ENCODE peak calls at places on chromosomes 5 and 9, in nine cellular contexts. F is activated B cell treated with CpG ODN at 0.5 μM for 24 hours; I is Right ventricle myocardium superior; Q is activated naive CD4-positive, alpha-beta T cell treated with anti-CD3 and anti-CD28 coated beads, Interleukin-2, amount 50 U/mL, for 72 hours; M is heart right ventricle; G is Right ventricle myocardium inferior; T is central memory CD8-positive, alpha-beta T cell; U is pancreas; P is upper lobe of right lung. A is an unnamed sample.

GRCh38 chr5:102975457-102976182 is 144.3 kb downstream of the GIN1 start:
- ATAC-seq in T (no peak), I (no peak), P (no peak), F (no peak), U (no peak), G (no peak), M (no peak), Q (no peak), A (no peak)

GRCh38 chr9:137276757-137277328 is 683 bp upstream of the TOR4A start:
- ATAC-seq in G (peak), T (no peak), F (peak), Q (no peak), M (peak), U (peak), I (peak), P (peak), A (peak)

GRCh38 chr5:144276034-144276822 is 105.6 kb downstream of the KCTD16 start:
- ATAC-seq in I (no peak), U (no peak), P (no peak), M (no peak), F (no peak), G (no peak), T (no peak), Q (no peak), A (no peak)

GRCh38 chr5:1297243-1297642 is 2.4 kb upstream of the TERT start:
- ATAC-seq in I (no peak), G (no peak), F (peak), M (no peak), U (no peak), T (no peak), Q (no peak), P (no peak), A (no peak)

GRCh38 chr5:158967566-158967965 is 132.2 kb downstream of the EBF1 start:
- ATAC-seq in Q (no peak), P (no peak), I (peak), M (no peak), T (no peak), U (peak), G (peak), F (peak), A (peak)

GRCh38 chr9:85007753-85008152 is 338.2 kb downstream of the NTRK2 start:
- ATAC-seq in Q (no peak), M (no peak), P (no peak), F (no peak), I (no peak), U (no peak), T (no peak), G (no peak), A (no peak)

GRCh38 chr5:111398013-111398412 is 114.3 kb downstream of the STARD4 start:
- ATAC-seq in I (no peak), F (no peak), Q (peak), M (no peak), P (no peak), U (no peak), G (no peak), T (no peak), A (no peak)

GRCh38 chr9:19117039-19117716 is 10.1 kb downstream of the PLIN2 start:
- ATAC-seq in U (no peak), P (no peak), M (no peak), T (no peak), F (no peak), I (no peak), Q (no peak), G (no peak), A (no peak)

GRCh38 chr5:68251804-68252648 is 36.5 kb downstream of the PIK3R1 start:
- ATAC-seq in U (peak), G (peak), Q (peak), T (no peak), P (peak), I (peak), F (no peak), M (peak), A (peak)

GRCh38 chr9:124708633-124709032 is 62.5 kb downstream of the NR6A1 start:
- ATAC-seq in T (no peak), M (no peak), I (no peak), Q (no peak), P (no peak), U (no peak), F (no peak), G (no peak), A (no peak)

GRCh38 chr5:103139264-103139865 is 19.3 kb downstream of the PPIP5K2 start:
- ATAC-seq in G (peak), T (peak), Q (peak), U (peak), I (peak), M (peak), F (peak), P (peak), A (peak)

GRCh38 chr9:105262497-105262896 is 18.0 kb downstream of the SLC44A1 start:
- ATAC-seq in F (no peak), M (no peak), P (no peak), Q (no peak), U (no peak), T (no peak), I (no peak), G (no peak), A (no peak)

GRCh38 chr5:67619235-67619634 is 422.6 kb upstream of the CD180 start:
- ATAC-seq in F (no peak), I (no peak), P (no peak), U (no peak), G (no peak), Q (no peak), T (no peak), M (no peak), A (no peak)

GRCh38 chr5:73415617-73416016 is 33.0 kb downstream of the FOXD1 start:
- ATAC-seq in I (no peak), T (no peak), F (no peak), G (no peak), U (no peak), Q (no peak), M (no peak), P (no peak), A (no peak)

GRCh38 chr9:105264380-105264779 is 19.9 kb downstream of the SLC44A1 start:
- ATAC-seq in P (peak), T (no peak), G (no peak), F (no peak), I (no peak), Q (peak), M (no peak), U (peak), A (no peak)

GRCh38 chr5:135042595-135042994 is 8.6 kb upstream of the PITX1 start:
- ATAC-seq in Q (no peak), T (no peak), U (no peak), M (no peak), I (no peak), F (no peak), P (no peak), G (no peak), A (no peak)

GRCh38 chr9:71729816-71730526 is 38.3 kb downstream of the CEMIP2 start:
- ATAC-seq in U (no peak), T (no peak), M (no peak), P (no peak), Q (no peak), I (no peak), F (no peak), G (no peak), A (no peak)

GRCh38 chr9:129093602-129094386 is 12.9 kb downstream of the DOLPP1 start:
- ATAC-seq in I (no peak), U (no peak), F (no peak), Q (no peak), T (no peak), M (no peak), P (no peak), G (no peak), A (no peak)

GRCh38 chr5:119864286-119864685 is 234.9 kb downstream of the FAM170A start:
- ATAC-seq in F (no peak), I (no peak), G (no peak), T (no peak), M (no peak), Q (no peak), P (no peak), U (no peak), A (no peak)

GRCh38 chr9:97985058-97985861 is 2.1 kb downstream of the ANP32B start:
- ATAC-seq in M (no peak), I (no peak), Q (peak), P (no peak), G (no peak), U (peak), T (peak), F (no peak), A (no peak)